ENCODE peak calls at places on chromosome 22, in eight cellular contexts. One of them, this sample, is unnamed.

GRCh38 chr22:49370841-49371301 is 456.8 kb downstream of the BRD1 start:
- DNase-seq in tibial artery: no peak
- DNase-seq in astrocyte: no peak
- DNase-seq in PC-9: no peak
- DNase-seq in adrenal gland: no peak
- DNase-seq in SK-N-MC: no peak
- DNase-seq in right lobe of liver: no peak
- DNase-seq in lower lobe of right lung: peak
- DNase-seq in this sample: no peak

GRCh38 chr22:49320714-49321476 is 506.8 kb downstream of the BRD1 start:
- DNase-seq in tibial artery: no peak
- DNase-seq in astrocyte: no peak
- DNase-seq in PC-9: no peak
- DNase-seq in adrenal gland: no peak
- DNase-seq in SK-N-MC: no peak
- DNase-seq in right lobe of liver: no peak
- DNase-seq in lower lobe of right lung: peak
- DNase-seq in this sample: no peak

GRCh38 chr22:39482768-39483167 is 19.3 kb upstream of the MIEF1 start:
- DNase-seq in tibial artery: no peak
- DNase-seq in astrocyte: no peak
- DNase-seq in PC-9: no peak
- DNase-seq in adrenal gland: peak
- DNase-seq in SK-N-MC: no peak
- DNase-seq in right lobe of liver: no peak
- DNase-seq in lower lobe of right lung: no peak
- DNase-seq in this sample: no peak

GRCh38 chr22:41910599-41911291 is 4.1 kb downstream of the SHISA8 start:
- DNase-seq in tibial artery: no peak
- DNase-seq in astrocyte: no peak
- DNase-seq in PC-9: peak
- DNase-seq in adrenal gland: peak
- DNase-seq in SK-N-MC: no peak
- DNase-seq in right lobe of liver: no peak
- DNase-seq in lower lobe of right lung: no peak
- DNase-seq in this sample: peak

GRCh38 chr22:49555526-49555925 is 272.1 kb downstream of the BRD1 start:
- DNase-seq in tibial artery: peak
- DNase-seq in astrocyte: no peak
- DNase-seq in PC-9: no peak
- DNase-seq in adrenal gland: no peak
- DNase-seq in SK-N-MC: no peak
- DNase-seq in right lobe of liver: peak
- DNase-seq in lower lobe of right lung: no peak
- DNase-seq in this sample: no peak

GRCh38 chr22:22882033-22882717 is 5.4 kb upstream of the IGLL5 start:
- DNase-seq in tibial artery: no peak
- DNase-seq in astrocyte: no peak
- DNase-seq in PC-9: no peak
- DNase-seq in adrenal gland: no peak
- DNase-seq in SK-N-MC: no peak
- DNase-seq in right lobe of liver: no peak
- DNase-seq in lower lobe of right lung: no peak
- DNase-seq in this sample: no peak

GRCh38 chr22:47296405-47297260 is 534.2 kb downstream of the TBC1D22A start:
- DNase-seq in tibial artery: peak
- DNase-seq in astrocyte: no peak
- DNase-seq in PC-9: no peak
- DNase-seq in adrenal gland: no peak
- DNase-seq in SK-N-MC: no peak
- DNase-seq in right lobe of liver: no peak
- DNase-seq in lower lobe of right lung: no peak
- DNase-seq in this sample: no peak

GRCh38 chr22:33440756-33441155 is 382.6 kb upstream of the SYN3 start:
- DNase-seq in tibial artery: no peak
- DNase-seq in astrocyte: peak
- DNase-seq in PC-9: no peak
- DNase-seq in adrenal gland: no peak
- DNase-seq in SK-N-MC: no peak
- DNase-seq in right lobe of liver: no peak
- DNase-seq in lower lobe of right lung: no peak
- DNase-seq in this sample: no peak

GRCh38 chr22:41799486-41800347 is 762 bp upstream of the CCDC134 start:
- DNase-seq in tibial artery: peak
- DNase-seq in astrocyte: no peak
- DNase-seq in PC-9: no peak
- DNase-seq in adrenal gland: peak
- DNase-seq in SK-N-MC: no peak
- DNase-seq in right lobe of liver: peak
- DNase-seq in lower lobe of right lung: peak
- DNase-seq in this sample: peak

GRCh38 chr22:26656896-26657851 is at the start of gene MIAT:
- DNase-seq in tibial artery: no peak
- DNase-seq in astrocyte: no peak
- DNase-seq in PC-9: no peak
- DNase-seq in adrenal gland: no peak
- DNase-seq in SK-N-MC: no peak
- DNase-seq in right lobe of liver: no peak
- DNase-seq in lower lobe of right lung: peak
- DNase-seq in this sample: no peak

GRCh38 chr22:23251445-23252093 is 71.3 kb downstream of the BCR start:
- DNase-seq in tibial artery: no peak
- DNase-seq in astrocyte: peak
- DNase-seq in PC-9: no peak
- DNase-seq in adrenal gland: peak
- DNase-seq in SK-N-MC: no peak
- DNase-seq in right lobe of liver: no peak
- DNase-seq in lower lobe of right lung: no peak
- DNase-seq in this sample: peak

GRCh38 chr22:19174106-19175025 is 4.2 kb downstream of the SLC25A1 start:
- DNase-seq in tibial artery: no peak
- DNase-seq in astrocyte: peak
- DNase-seq in PC-9: peak
- DNase-seq in adrenal gland: peak
- DNase-seq in SK-N-MC: no peak
- DNase-seq in right lobe of liver: peak
- DNase-seq in lower lobe of right lung: no peak
- DNase-seq in this sample: no peak

GRCh38 chr22:49738566-49738965 is 89.1 kb downstream of the BRD1 start:
- DNase-seq in tibial artery: no peak
- DNase-seq in astrocyte: no peak
- DNase-seq in PC-9: no peak
- DNase-seq in adrenal gland: no peak
- DNase-seq in SK-N-MC: no peak
- DNase-seq in right lobe of liver: no peak
- DNase-seq in lower lobe of right lung: no peak
- DNase-seq in this sample: no peak

GRCh38 chr22:42078469-42079318 is 806 bp upstream of the SMDT1 start:
- DNase-seq in tibial artery: no peak
- DNase-seq in astrocyte: no peak
- DNase-seq in PC-9: no peak
- DNase-seq in adrenal gland: no peak
- DNase-seq in SK-N-MC: no peak
- DNase-seq in right lobe of liver: peak
- DNase-seq in lower lobe of right lung: peak
- DNase-seq in this sample: no peak

GRCh38 chr22:35914357-35914664 is 114.3 kb downstream of the RBFOX2 start:
- DNase-seq in tibial artery: no peak
- DNase-seq in astrocyte: no peak
- DNase-seq in PC-9: no peak
- DNase-seq in adrenal gland: no peak
- DNase-seq in SK-N-MC: no peak
- DNase-seq in right lobe of liver: no peak
- DNase-seq in lower lobe of right lung: no peak
- DNase-seq in this sample: no peak

GRCh38 chr22:35912668-35913067 is 116.0 kb downstream of the RBFOX2 start:
- DNase-seq in tibial artery: no peak
- DNase-seq in astrocyte: no peak
- DNase-seq in PC-9: no peak
- DNase-seq in adrenal gland: no peak
- DNase-seq in SK-N-MC: no peak
- DNase-seq in right lobe of liver: no peak
- DNase-seq in lower lobe of right lung: no peak
- DNase-seq in this sample: no peak

GRCh38 chr22:35915477-35916013 is 113.1 kb downstream of the RBFOX2 start:
- DNase-seq in tibial artery: no peak
- DNase-seq in astrocyte: peak
- DNase-seq in PC-9: no peak
- DNase-seq in adrenal gland: no peak
- DNase-seq in SK-N-MC: no peak
- DNase-seq in right lobe of liver: no peak
- DNase-seq in lower lobe of right lung: no peak
- DNase-seq in this sample: no peak

GRCh38 chr22:35914665-35915476 is 113.8 kb downstream of the RBFOX2 start:
- DNase-seq in tibial artery: peak
- DNase-seq in astrocyte: peak
- DNase-seq in PC-9: peak
- DNase-seq in adrenal gland: peak
- DNase-seq in SK-N-MC: peak
- DNase-seq in right lobe of liver: peak
- DNase-seq in lower lobe of right lung: no peak
- DNase-seq in this sample: peak

GRCh38 chr22:35913925-35914324 is 114.7 kb downstream of the RBFOX2 start:
- DNase-seq in tibial artery: no peak
- DNase-seq in astrocyte: no peak
- DNase-seq in PC-9: no peak
- DNase-seq in adrenal gland: no peak
- DNase-seq in SK-N-MC: no peak
- DNase-seq in right lobe of liver: no peak
- DNase-seq in lower lobe of right lung: no peak
- DNase-seq in this sample: no peak
- H3K27ac ChIP-seq in tibial artery: peak
- H3K27ac ChIP-seq in astrocyte: no peak
- H3K27ac ChIP-seq in PC-9: peak
- H3K27ac ChIP-seq in adrenal gland: peak
- H3K27ac ChIP-seq in SK-N-MC: peak
- H3K27ac ChIP-seq in right lobe of liver: peak
- H3K27ac ChIP-seq in lower lobe of right lung: peak
- H3K27ac ChIP-seq in this sample: peak

GRCh38 chr22:30289980-30290313 is 642 bp upstream of the CASTOR1 start:
- DNase-seq in tibial artery: no peak
- DNase-seq in astrocyte: no peak
- DNase-seq in PC-9: no peak
- DNase-seq in adrenal gland: no peak
- DNase-seq in SK-N-MC: no peak
- DNase-seq in right lobe of liver: no peak
- DNase-seq in lower lobe of right lung: no peak
- DNase-seq in this sample: no peak

GRCh38 chr22:30290318-30290678 is 993 bp upstream of the CASTOR1 start:
- DNase-seq in tibial artery: peak
- DNase-seq in astrocyte: no peak
- DNase-seq in PC-9: no peak
- DNase-seq in adrenal gland: no peak
- DNase-seq in SK-N-MC: no peak
- DNase-seq in right lobe of liver: peak
- DNase-seq in lower lobe of right lung: no peak
- DNase-seq in this sample: no peak

GRCh38 chr22:30291334-30291892 is 2.1 kb upstream of the CASTOR1 start:
- DNase-seq in tibial artery: no peak
- DNase-seq in astrocyte: no peak
- DNase-seq in PC-9: no peak
- DNase-seq in adrenal gland: no peak
- DNase-seq in SK-N-MC: no peak
- DNase-seq in right lobe of liver: no peak
- DNase-seq in lower lobe of right lung: no peak
- DNase-seq in this sample: no peak

GRCh38 chr22:30289126-30289979 is at the start of gene CASTOR1:
- DNase-seq in tibial artery: peak
- DNase-seq in astrocyte: peak
- DNase-seq in PC-9: peak
- DNase-seq in adrenal gland: peak
- DNase-seq in SK-N-MC: no peak
- DNase-seq in right lobe of liver: peak
- DNase-seq in lower lobe of right lung: peak
- DNase-seq in this sample: peak

DNA sequence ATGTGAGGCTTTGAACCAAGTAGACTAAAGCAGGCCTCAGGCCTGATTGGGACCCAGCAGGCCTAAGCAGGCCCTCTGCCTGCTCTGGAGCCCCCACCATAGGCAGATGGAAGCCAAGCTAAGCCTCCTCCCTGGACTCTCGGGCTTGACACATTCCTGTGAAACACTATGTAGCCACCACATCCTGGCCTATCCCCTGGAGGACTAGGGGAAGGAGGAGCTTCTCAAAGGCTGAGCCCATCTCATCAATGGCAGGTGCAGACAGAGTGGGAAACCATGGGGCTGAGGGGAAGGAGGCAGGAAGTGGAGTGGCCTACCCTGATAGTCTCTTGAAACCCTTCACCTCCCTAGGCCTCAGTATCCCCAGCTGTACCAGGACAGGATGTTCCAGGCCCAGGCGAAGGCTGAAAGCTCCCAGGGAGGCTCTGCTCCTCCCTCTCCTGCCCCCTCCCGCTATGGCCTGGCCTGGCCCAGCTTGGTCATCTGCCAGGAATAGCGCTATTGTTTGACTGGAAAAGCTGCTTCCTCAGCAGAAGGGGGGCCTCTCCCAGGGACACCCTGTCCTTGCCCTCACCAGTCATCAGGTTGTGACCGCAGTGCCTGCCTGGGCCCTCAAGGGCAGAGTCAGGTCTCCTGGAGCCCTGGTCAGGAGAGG is 1.5 kb upstream of the CASTOR1 start:
- DNase-seq in tibial artery: peak
- DNase-seq in astrocyte: peak
- DNase-seq in PC-9: peak
- DNase-seq in adrenal gland: peak
- DNase-seq in SK-N-MC: no peak
- DNase-seq in right lobe of liver: peak
- DNase-seq in lower lobe of right lung: peak
- DNase-seq in this sample: peak
- H3K4me3 ChIP-seq in tibial artery: no peak
- H3K4me3 ChIP-seq in astrocyte: no peak
- H3K4me3 ChIP-seq in PC-9: no peak
- H3K4me3 ChIP-seq in adrenal gland: no peak
- H3K4me3 ChIP-seq in SK-N-MC: no peak
- H3K4me3 ChIP-seq in right lobe of liver: no peak
- H3K4me3 ChIP-seq in lower lobe of right lung: no peak
- H3K4me3 ChIP-seq in this sample: no peak

GRCh38 chr22:20254975-20255946 is 12.9 kb downstream of the RTN4R start:
- DNase-seq in tibial artery: no peak
- DNase-seq in astrocyte: no peak
- DNase-seq in PC-9: no peak
- DNase-seq in adrenal gland: no peak
- DNase-seq in SK-N-MC: no peak
- DNase-seq in right lobe of liver: no peak
- DNase-seq in lower lobe of right lung: no peak
- DNase-seq in this sample: no peak
- H3K27ac ChIP-seq in tibial artery: no peak
- H3K27ac ChIP-seq in astrocyte: no peak
- H3K27ac ChIP-seq in PC-9: no peak
- H3K27ac ChIP-seq in adrenal gland: no peak
- H3K27ac ChIP-seq in SK-N-MC: peak
- H3K27ac ChIP-seq in right lobe of liver: no peak
- H3K27ac ChIP-seq in lower lobe of right lung: no peak
- H3K27ac ChIP-seq in this sample: no peak

DNA sequence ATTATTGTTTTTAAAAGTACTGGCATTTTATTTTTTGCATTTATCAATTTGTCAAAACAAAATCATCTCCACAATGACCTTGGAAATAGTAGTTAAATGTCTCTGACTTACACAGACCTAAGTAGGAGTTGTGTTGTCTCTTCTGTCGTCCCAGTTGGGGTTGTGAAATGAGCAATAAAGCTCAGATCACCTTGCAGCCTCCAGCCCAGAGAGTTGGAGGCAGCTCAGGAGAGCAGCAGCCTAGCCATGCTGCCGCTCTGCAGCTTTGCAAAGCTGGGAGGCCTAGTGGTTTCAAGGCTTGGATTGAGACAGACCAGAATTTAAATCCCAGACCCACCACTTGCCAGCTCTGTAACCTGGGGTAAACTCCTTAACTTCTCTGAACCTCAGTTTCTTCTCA is 65.2 kb upstream of the CRYBB3 start:
- DNase-seq in tibial artery: no peak
- DNase-seq in astrocyte: no peak
- DNase-seq in PC-9: no peak
- DNase-seq in adrenal gland: no peak
- DNase-seq in SK-N-MC: no peak
- DNase-seq in right lobe of liver: no peak
- DNase-seq in lower lobe of right lung: no peak
- DNase-seq in this sample: no peak
- H3K4me3 ChIP-seq in tibial artery: no peak
- H3K4me3 ChIP-seq in astrocyte: no peak
- H3K4me3 ChIP-seq in PC-9: no peak
- H3K4me3 ChIP-seq in adrenal gland: no peak
- H3K4me3 ChIP-seq in SK-N-MC: no peak
- H3K4me3 ChIP-seq in right lobe of liver: no peak
- H3K4me3 ChIP-seq in lower lobe of right lung: no peak
- H3K4me3 ChIP-seq in this sample: no peak